ENCODE peak calls at places on chromosome 17, in ten cellular contexts. Q, M, F, P, X, G, K, H, A and S are unnamed samples.

GRCh38 chr17:65472602-65473001 is 88.8 kb downstream of the AXIN2 start:
- DNase-seq in A (no peak), F (peak; percentile 76), X (no peak), G (no peak), K (no peak), M (peak; percentile 17), H (no peak), P (no peak), Q (no peak), S (no peak)

GRCh38 chr17:51676691-51677487 is 416.5 kb downstream of the UTP18 start:
- DNase-seq in K (no peak), F (no peak), X (no peak), G (no peak), M (no peak), P (no peak), H (no peak), A (no peak), Q (no peak), S (no peak)

GRCh38 chr17:4986403-4986802 is 1.1 kb downstream of the CAMTA2 start:
- DNase-seq in M (no peak), X (peak; percentile 47), Q (no peak), H (no peak), F (no peak), K (peak; percentile 39), P (no peak), A (no peak), G (peak; percentile 45), S (no peak)

GRCh38 chr17:75364078-75364477 is 41.4 kb downstream of the GRB2 start:
- DNase-seq in Q (no peak), F (no peak), G (no peak), A (no peak), K (no peak), X (no peak), P (peak; percentile 84), M (peak; percentile 54), H (no peak), S (no peak)

GRCh38 chr17:1420981-1421380 is 21.0 kb upstream of the YWHAE start:
- DNase-seq in M (no peak), H (no peak), K (no peak), P (no peak), G (no peak), Q (no peak), A (no peak), X (no peak), F (no peak), S (no peak)

GRCh38 chr17:76675648-76676047 is 32.1 kb upstream of the ST6GALNAC1 start:
- DNase-seq in G (no peak), F (no peak), X (no peak), Q (no peak), P (no peak), H (no peak), K (no peak), M (no peak), A (no peak), S (no peak)

GRCh38 chr17:34673995-34674900 is 94.9 kb downstream of the TMEM132E start:
- DNase-seq in X (no peak), H (no peak), K (no peak), P (no peak), M (no peak), A (no peak), G (no peak), Q (no peak), F (no peak), S (no peak)

GRCh38 chr17:42279776-42280630 is 3.8 kb upstream of the STAT5B start:
- DNase-seq in Q (no peak), A (no peak), K (no peak), F (no peak), X (no peak), G (no peak), H (peak; percentile 17), M (no peak), P (no peak), S (no peak)

DNA sequence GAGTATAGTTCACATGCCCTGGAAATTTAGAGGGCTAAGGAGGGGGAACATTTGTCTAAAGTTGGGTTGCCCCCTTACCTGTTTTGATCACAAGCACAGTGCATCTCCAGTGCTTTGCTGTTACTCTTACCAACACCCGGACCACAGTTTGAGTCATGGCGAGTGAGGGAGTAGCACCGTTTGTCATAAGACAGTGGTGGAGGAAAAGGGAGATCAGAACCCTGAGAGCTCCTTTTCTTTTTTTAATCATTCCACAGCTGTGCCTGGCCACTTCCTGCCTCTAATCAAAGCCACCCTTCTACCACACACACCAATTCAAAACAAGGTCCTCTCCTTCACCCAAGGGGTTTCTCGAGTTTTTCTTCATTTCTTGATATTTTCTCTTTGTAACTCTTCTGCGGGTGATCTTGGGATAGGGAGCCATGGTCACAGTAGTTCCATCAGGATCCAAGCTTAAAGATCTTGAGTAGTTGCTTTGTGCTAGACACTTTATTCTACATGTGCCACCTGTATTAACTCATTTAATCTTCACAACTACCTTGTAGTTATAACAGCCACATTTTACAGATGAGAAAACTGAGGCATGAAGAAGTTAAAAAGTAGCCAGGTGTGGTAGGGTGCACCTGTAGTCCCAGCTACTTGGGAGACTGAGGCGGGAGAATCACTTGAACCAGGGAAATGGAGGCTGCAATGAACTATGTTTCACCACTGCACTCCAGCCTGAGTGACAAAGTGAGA is 5.0 kb upstream of the MYL4 start:
- DNase-seq in A (no peak), Q (no peak), P (peak; percentile 64), K (no peak), X (no peak), F (no peak), M (no peak), H (no peak), G (no peak), S (peak; percentile 85)
- H3K4me3 ChIP-seq in A (no peak overlapping the region), Q (no peak overlapping the region), P (no peak overlapping the region), K (no peak overlapping the region), X (no peak overlapping the region), F (no peak overlapping the region), M (no peak overlapping the region), H (no peak overlapping the region), G (no peak overlapping the region), S (peak overlapping the region; percentile 13)

GRCh38 chr17:32348483-32348800 is 1.5 kb upstream of the ZNF207 start:
- DNase-seq in Q (no peak), H (no peak), F (no peak), P (no peak), A (no peak), G (no peak), M (no peak), X (no peak), K (no peak), S (no peak)
- H3K4me3 ChIP-seq in Q (no peak overlapping the region), H (no peak overlapping the region), F (no peak overlapping the region), P (no peak overlapping the region), A (no peak overlapping the region), G (no peak overlapping the region), M (no peak overlapping the region), X (no peak overlapping the region), K (no peak overlapping the region), S (no peak overlapping the region)

DNA sequence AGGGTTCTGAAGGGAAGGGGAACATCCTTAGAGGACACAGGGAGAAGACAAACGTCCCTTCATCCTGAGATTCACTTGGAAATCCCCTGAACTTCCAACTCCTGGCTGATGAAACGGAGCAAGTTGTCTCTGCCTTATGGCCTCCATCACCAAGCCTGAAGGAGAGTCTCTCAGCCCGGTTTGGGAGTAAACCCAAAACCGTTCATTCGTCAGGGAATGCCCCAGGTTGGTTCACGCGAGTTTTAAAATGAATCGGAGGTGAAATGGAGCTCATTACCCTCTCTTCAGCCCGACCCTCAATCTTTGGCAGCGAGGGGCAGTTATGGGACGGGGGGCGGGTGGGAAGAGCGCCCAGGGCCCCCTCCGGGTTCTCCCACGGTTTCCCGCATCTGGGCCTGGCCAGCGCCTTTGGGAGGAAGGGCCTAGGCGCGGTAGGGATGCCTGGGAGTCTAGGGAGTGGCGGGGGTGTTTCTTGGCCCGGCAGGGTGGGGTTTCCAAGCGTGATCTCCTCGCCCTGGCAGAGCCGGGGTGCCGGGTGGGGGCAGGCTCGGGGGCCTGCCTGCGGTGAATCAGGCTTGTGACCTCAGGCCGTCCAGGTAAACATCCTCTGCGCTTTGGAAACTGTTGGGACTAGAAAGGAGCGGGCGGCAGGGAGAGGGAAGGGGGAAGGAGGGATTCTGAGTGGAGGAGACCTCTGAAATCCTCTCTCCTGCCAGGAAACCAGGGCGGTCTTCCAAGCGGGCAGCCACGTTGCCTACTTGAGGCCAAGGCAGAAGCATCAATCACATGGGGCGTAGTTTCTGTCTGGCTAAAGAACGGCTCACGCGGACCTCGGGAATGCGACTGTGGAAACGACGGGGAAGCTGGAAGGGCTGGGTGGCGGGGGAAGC is 24.1 kb upstream of the HOXB13 start:
- DNase-seq in Q (no peak), P (no peak), G (no peak), H (no peak), A (no peak), M (no peak), F (no peak), X (no peak), K (no peak), S (no peak)
- H3K4me3 ChIP-seq in Q (no peak overlapping the region), P (no peak overlapping the region), G (no peak overlapping the region), H (no peak overlapping the region), A (no peak overlapping the region), M (no peak overlapping the region), F (no peak overlapping the region), X (no peak overlapping the region), K (no peak overlapping the region), S (no peak overlapping the region)

GRCh38 chr17:79778504-79779087 is 648 bp downstream of the CBX2 start:
- DNase-seq in A (peak; percentile 68), X (no peak), G (peak; percentile 70), H (no peak), M (no peak), F (peak; percentile 49), Q (no peak), K (no peak), P (no peak), S (no peak)

GRCh38 chr17:79777844-79778503 is at the start of gene CBX2:
- DNase-seq in H (peak; percentile 77), M (no peak), P (peak; percentile 42), X (peak; percentile 71), G (peak; percentile 91), Q (peak; percentile 79), F (peak; percentile 79), A (peak; percentile 92), K (peak; percentile 88), S (peak; percentile 21)

GRCh38 chr17:79775635-79776034 is 2.3 kb upstream of the CBX2 start:
- DNase-seq in G (no peak), X (no peak), K (no peak), M (no peak), F (peak; percentile 14), H (no peak), Q (no peak), A (no peak), P (no peak), S (no peak)

GRCh38 chr17:79776378-79777165 is 1.4 kb upstream of the CBX2 start:
- DNase-seq in G (no peak), F (peak; percentile 3), M (no peak), Q (no peak), P (no peak), H (no peak), X (no peak), K (no peak), A (no peak), S (no peak)

DNA sequence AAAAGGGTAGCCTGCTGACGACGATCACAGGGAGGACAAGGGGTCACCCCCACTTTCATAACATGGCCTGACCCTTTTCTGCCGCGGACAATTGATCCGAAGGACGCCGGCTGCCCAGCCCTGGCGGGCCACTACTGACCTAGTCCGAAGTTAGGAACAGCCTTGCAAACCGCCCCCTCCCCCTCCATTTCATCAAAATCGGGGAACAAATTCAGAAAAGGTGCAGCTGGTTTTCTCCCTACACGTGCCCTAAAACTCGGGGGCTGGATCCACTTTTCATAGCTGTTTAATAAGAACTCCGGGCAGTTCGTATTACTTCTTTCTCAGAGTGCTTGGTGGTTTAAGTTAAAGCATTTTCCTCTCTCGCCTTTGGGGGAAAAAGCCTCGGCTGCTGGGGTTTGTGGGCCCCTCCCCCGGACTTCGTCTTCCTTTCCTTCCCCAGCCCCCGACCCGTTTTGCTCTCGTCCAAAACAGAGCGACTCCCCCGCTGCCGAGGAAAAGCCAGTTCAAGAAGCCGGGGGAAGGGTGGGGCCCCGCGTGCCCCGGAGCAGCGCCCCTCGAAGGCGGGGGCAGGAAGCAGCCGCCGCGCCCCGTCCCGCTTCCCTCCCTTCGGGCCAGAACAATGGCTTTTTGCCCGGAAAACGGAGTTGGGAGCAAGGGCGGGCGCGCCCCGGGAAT is 643 bp upstream of the CBX2 start:
- DNase-seq in F (peak; percentile 70), A (peak; percentile 84), Q (peak; percentile 68), P (peak; percentile 32), H (peak; percentile 29), K (peak; percentile 82), M (no peak), X (no peak), G (peak; percentile 82), S (peak; percentile 35)
- H3K4me3 ChIP-seq in F (peak overlapping the region; percentile 57), A (peak overlapping the region; percentile 48), Q (peak overlapping the region; percentile 91), P (peak overlapping the region; percentile 50), H (peak overlapping the region; percentile 59), K (peak overlapping the region; percentile 70), M (peak overlapping the region; percentile 52), X (peak overlapping the region; percentile 39), G (peak overlapping the region; percentile 55), S (peak overlapping the region; percentile 53)